ENCODE peak calls at places on chromosomes 6 and 20, in ten cellular contexts. V is A549; G is psoas muscle; Q is CD8-positive, alpha-beta T cell; J is astrocyte; F is ovary; M is tibial nerve; R is stomach; C is GM23248; A is HCT116. K is an unnamed sample. For H3K4me1, the result is how much of the 10 kb centered on the place peaks cover.

GRCh38 chr6:108592371-108593337 is 31.9 kb downstream of the FOXO3 start:
- DNase-seq in A (no peak), G (peak), R (peak), M (no peak), C (peak), J (peak), V (no peak), F (no peak), Q (peak), K (peak)

GRCh38 chr20:46951405-46951804 is 56.8 kb downstream of the EYA2 start:
- DNase-seq in J (no peak), M (no peak), V (no peak), A (no peak), C (peak), F (no peak), Q (no peak), R (no peak), G (no peak), K (no peak)

GRCh38 chr6:97049254-97050004 is 124.9 kb downstream of the KLHL32 start:
- DNase-seq in G (no peak), Q (no peak), A (no peak), R (no peak), F (no peak), J (no peak), M (no peak), C (peak), V (no peak), K (no peak)

GRCh38 chr20:41889125-41889870 is 271.1 kb upstream of the CHD6 start:
- DNase-seq in J (no peak), G (no peak), C (no peak), Q (no peak), F (no peak), M (no peak), R (no peak), V (peak), A (peak), K (no peak)

GRCh38 chr6:43246301-43247114 is 3.2 kb downstream of the TTBK1 start:
- DNase-seq in C (no peak), V (no peak), G (peak), J (no peak), A (peak), R (peak), M (no peak), F (no peak), Q (no peak), K (no peak)

GRCh38 chr20:3808141-3808479 is 12.0 kb downstream of the CDC25B start:
- DNase-seq in V (peak), A (peak), M (peak), Q (no peak), C (peak), F (peak), J (peak), G (peak), R (peak), K (no peak)

GRCh38 chr6:167798453-167798852 is 28.3 kb upstream of the AFDN start:
- DNase-seq in V (no peak), J (no peak), G (no peak), F (no peak), R (no peak), A (no peak), C (no peak), Q (peak), M (no peak), K (no peak)

GRCh38 chr20:45433316-45433715 is 17.4 kb downstream of the PIGT start:
- DNase-seq in V (no peak), R (no peak), M (no peak), Q (no peak), A (no peak), G (peak), C (peak), J (peak), F (peak), K (no peak)

GRCh38 chr20:45826381-45827019 is 612 bp downstream of the TNNC2 start:
- DNase-seq in J (no peak), F (no peak), C (peak), R (no peak), M (no peak), Q (no peak), G (peak), V (no peak), A (no peak), K (no peak)

GRCh38 chr6:39389372-39389767 is 66.9 kb upstream of the KCNK16 start:
- DNase-seq in R (no peak), A (no peak), C (peak), M (no peak), G (no peak), J (no peak), V (peak), F (no peak), Q (no peak), K (no peak)

GRCh38 chr6:33430991-33431879 is 11.4 kb downstream of the SYNGAP1 start:
- DNase-seq in V (peak), Q (peak), G (peak), A (no peak), M (no peak), R (peak), F (peak), J (peak), C (peak), K (no peak)

GRCh38 chr6:43707767-43708166 is 20.2 kb upstream of the MRPS18A start:
- DNase-seq in M (no peak), R (no peak), A (no peak), V (no peak), Q (no peak), F (no peak), C (no peak), G (no peak), J (no peak), K (no peak)

GRCh38 chr20:43911066-43911465 is 3.6 kb upstream of the TOX2 start:
- DNase-seq in F (no peak), R (no peak), Q (peak), A (peak), G (no peak), C (peak), J (peak), M (no peak), V (peak), K (peak)

GRCh38 chr6:13354331-13355042 is 26.1 kb upstream of the TBC1D7 start:
- DNase-seq in C (peak), R (no peak), M (no peak), Q (no peak), G (no peak), J (peak), A (no peak), F (no peak), V (no peak), K (no peak)

GRCh38 chr6:135094403-135094821 is 39.8 kb upstream of the HBS1L start:
- DNase-seq in M (no peak), F (no peak), R (no peak), G (no peak), V (no peak), C (peak), J (peak), A (no peak), Q (peak), K (no peak)

GRCh38 chr6:148954934-148955915 is 208.4 kb downstream of the UST start:
- DNase-seq in R (no peak), J (no peak), G (no peak), M (no peak), Q (no peak), V (no peak), C (no peak), A (no peak), F (no peak), K (no peak)

GRCh38 chr6:10429638-10430427 is 15.0 kb upstream of the TFAP2A start:
- DNase-seq in M (no peak), C (peak), R (no peak), F (no peak), J (peak), G (no peak), A (no peak), Q (no peak), V (peak), K (no peak)

GRCh38 chr6:100573169-100573568 is 108.4 kb upstream of the SIM1 start:
- DNase-seq in G (no peak), Q (no peak), F (no peak), J (peak), C (peak), M (no peak), R (no peak), A (peak), V (peak), K (no peak)

GRCh38 chr20:18742841-18743240 is 70.7 kb upstream of the SCP2D1 start:
- DNase-seq in M (no peak), A (no peak), J (no peak), R (no peak), F (no peak), V (no peak), G (no peak), Q (no peak), C (no peak), K (no peak)

GRCh38 chr6:132763269-132763668 is 5.6 kb upstream of the VNN2 start:
- DNase-seq in R (no peak), M (no peak), G (no peak), F (no peak), A (no peak), J (no peak), V (no peak), Q (peak), C (peak), K (no peak)

GRCh38 chr6:165574770-165575549 is 88.1 kb downstream of the PDE10A start:
- DNase-seq in F (no peak), R (no peak), Q (no peak), V (peak), M (no peak), C (no peak), G (no peak), A (peak), J (peak), K (no peak)

GRCh38 chr6:16243055-16243454 is 4.7 kb downstream of the GMPR start:
- DNase-seq in F (no peak), M (no peak), A (no peak), G (peak), V (no peak), C (peak), J (peak), R (peak), Q (no peak), K (no peak)

GRCh38 chr6:16244869-16245451 is 6.6 kb downstream of the GMPR start:
- DNase-seq in C (no peak), R (no peak), Q (no peak), F (no peak), J (peak), G (no peak), V (no peak), A (no peak), M (no peak), K (no peak)

GRCh38 chr6:16244446-16244845 is 6.1 kb downstream of the GMPR start:
- DNase-seq in C (no peak), M (no peak), V (no peak), F (peak), J (no peak), A (no peak), R (peak), Q (no peak), G (peak), K (no peak)

GRCh38 chr6:16241321-16241689 is 2.9 kb downstream of the GMPR start:
- DNase-seq in G (no peak), C (no peak), J (no peak), A (no peak), V (no peak), Q (no peak), F (no peak), R (no peak), M (no peak), K (no peak)

DNA sequence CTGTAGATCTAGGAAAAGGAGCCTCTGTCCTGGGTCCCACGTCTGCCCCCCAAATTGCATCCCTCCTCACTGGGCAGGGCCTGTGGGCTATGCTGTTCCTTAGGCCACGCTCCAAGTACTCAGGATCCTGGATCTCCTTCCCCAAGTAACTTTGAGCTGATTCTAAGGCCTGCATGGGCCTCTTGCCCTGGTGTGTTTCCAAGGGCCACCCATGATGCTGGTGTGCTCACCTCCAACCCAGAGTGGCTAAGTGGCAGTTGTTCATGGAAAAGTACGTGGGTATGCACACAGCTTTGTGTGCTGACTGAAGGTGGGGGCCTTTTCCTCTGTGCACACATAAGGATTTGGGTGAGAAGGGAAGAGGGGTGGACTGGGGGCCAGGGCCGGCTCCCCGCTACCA is 5.3 kb downstream of the GMPR start:
- DNase-seq in J (no peak), G (no peak), V (no peak), F (no peak), A (no peak), R (no peak), Q (no peak), M (no peak), C (no peak), K (no peak)
- H3K4me1 ChIP-seq in J (under half), G (half or more), V (under half), F (under half), A (under half), R (under half), Q (under half), M (under half), C (under half), K (under half)

DNA sequence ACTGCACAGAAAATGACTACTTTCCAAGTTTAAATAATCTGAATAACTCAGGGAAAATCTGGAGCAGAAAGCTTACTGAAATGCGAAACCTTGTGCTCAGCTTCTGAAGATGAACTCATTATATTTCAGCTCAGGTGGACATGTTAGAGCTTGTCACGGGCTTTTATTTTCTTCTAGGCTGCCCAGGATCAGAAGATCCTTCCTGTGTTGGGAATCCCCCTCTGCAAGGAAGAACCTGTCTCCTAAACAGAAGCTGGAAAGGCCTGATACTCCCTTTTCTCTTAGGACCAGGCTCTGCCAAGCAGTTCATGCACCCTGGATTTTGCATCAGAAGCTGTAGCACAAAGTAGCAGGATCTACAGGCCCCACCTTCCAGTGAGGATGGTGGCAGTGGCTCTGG is 5.1 kb upstream of the SLC2A12 start:
- DNase-seq in A (no peak), M (no peak), C (no peak), G (no peak), Q (no peak), V (no peak), J (no peak), F (no peak), R (no peak), K (peak)
- H3K4me1 ChIP-seq in A (under half), M (under half), C (under half), G (under half), Q (under half), V (under half), J (under half), F (under half), R (under half), K (under half)

DNA sequence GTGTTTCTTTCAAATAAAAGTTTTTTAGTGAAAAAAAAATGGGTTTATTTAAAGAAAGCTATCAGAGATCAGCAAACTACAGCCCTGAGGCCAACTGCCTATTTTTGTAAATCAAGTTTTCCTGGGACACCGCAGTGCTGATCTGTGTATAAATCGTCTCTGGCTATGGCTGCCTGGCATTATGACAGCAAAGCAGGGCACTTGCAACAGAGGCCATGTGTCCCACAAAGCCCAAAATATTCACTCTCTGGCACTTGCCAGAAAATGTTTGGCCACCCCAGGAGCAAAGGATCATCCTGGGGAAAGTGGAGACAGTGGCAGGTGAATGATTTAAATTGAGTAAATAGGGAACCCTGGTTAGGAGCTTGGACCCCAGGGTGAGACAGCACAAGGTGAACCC is 291.6 kb downstream of the PREX1 start:
- DNase-seq in J (no peak), F (no peak), V (no peak), G (no peak), M (no peak), R (no peak), C (no peak), A (no peak), Q (no peak), K (no peak)
- H3K4me1 ChIP-seq in J (under half), F (under half), V (under half), G (under half), M (under half), R (under half), C (under half), A (under half), Q (under half), K (under half)

GRCh38 chr20:1183153-1183552 is 1.6 kb downstream of the TMEM74B start:
- DNase-seq in Q (no peak), A (no peak), R (no peak), V (no peak), G (no peak), F (no peak), M (no peak), C (no peak), J (no peak), K (no peak)

GRCh38 chr20:1178103-1178502 is 6.7 kb downstream of the TMEM74B start:
- DNase-seq in M (no peak), R (no peak), A (no peak), Q (no peak), V (no peak), G (no peak), C (no peak), J (no peak), F (no peak), K (no peak)

GRCh38 chr20:1178623-1179022 is 6.2 kb downstream of the TMEM74B start:
- DNase-seq in V (no peak), C (no peak), M (no peak), G (no peak), J (no peak), A (no peak), R (no peak), F (no peak), Q (no peak), K (no peak)

GRCh38 chr20:1182136-1182535 is 2.6 kb downstream of the TMEM74B start:
- DNase-seq in V (no peak), J (no peak), M (no peak), G (no peak), F (no peak), C (no peak), Q (no peak), R (no peak), A (no peak), K (no peak)

DNA sequence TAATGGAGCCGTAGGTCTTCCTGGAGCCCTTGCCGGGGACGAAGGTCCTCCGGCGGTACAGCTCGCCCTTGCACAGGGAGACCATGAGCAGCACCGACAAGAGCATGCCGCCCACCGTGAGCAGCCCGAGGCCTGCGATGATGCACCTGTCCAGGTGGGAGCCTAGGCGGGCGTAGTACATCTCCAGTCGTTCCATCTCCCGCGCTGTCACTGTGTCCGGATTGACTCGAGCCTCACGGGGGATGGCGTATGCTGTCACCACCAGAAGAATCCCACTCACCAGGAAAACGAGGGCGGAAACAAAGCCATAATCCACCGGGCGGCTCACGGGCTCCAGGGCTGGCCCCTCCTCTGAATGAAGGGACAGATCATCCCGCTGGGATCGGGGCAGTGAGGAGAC is 3.8 kb downstream of the TMEM74B start:
- DNase-seq in V (no peak), C (no peak), A (no peak), Q (no peak), F (no peak), G (no peak), J (no peak), M (no peak), R (no peak), K (no peak)
- H3K4me1 ChIP-seq in V (under half), C (under half), A (under half), Q (under half), F (under half), G (under half), J (under half), M (under half), R (under half), K (under half)

GRCh38 chr6:51542466-51542865 is 544.9 kb downstream of the PKHD1 start:
- DNase-seq in M (no peak), J (no peak), Q (no peak), V (no peak), C (peak), F (no peak), G (no peak), A (no peak), R (no peak), K (no peak)
- H3K4me1 ChIP-seq in M (under half), J (under half), Q (under half), V (under half), C (under half), F (under half), G (under half), A (under half), R (under half), K (under half)

GRCh38 chr6:14635933-14636599 is 518.5 kb downstream of the CD83 start:
- DNase-seq in G (no peak), M (no peak), R (no peak), Q (no peak), F (no peak), J (no peak), V (no peak), C (no peak), A (no peak), K (no peak)

GRCh38 chr6:14638932-14639875 is 521.6 kb downstream of the CD83 start:
- DNase-seq in V (no peak), F (no peak), C (peak), A (no peak), J (peak), M (no peak), R (no peak), G (peak), Q (peak), K (no peak)

GRCh38 chr6:14639983-14640599 is 522.5 kb downstream of the CD83 start:
- DNase-seq in R (no peak), J (no peak), C (no peak), A (no peak), G (no peak), Q (peak), M (no peak), F (no peak), V (no peak), K (no peak)

GRCh38 chr6:14640631-14641030 is 523.1 kb downstream of the CD83 start:
- DNase-seq in A (no peak), C (no peak), M (no peak), V (no peak), J (no peak), F (no peak), G (no peak), Q (no peak), R (no peak), K (no peak)

DNA sequence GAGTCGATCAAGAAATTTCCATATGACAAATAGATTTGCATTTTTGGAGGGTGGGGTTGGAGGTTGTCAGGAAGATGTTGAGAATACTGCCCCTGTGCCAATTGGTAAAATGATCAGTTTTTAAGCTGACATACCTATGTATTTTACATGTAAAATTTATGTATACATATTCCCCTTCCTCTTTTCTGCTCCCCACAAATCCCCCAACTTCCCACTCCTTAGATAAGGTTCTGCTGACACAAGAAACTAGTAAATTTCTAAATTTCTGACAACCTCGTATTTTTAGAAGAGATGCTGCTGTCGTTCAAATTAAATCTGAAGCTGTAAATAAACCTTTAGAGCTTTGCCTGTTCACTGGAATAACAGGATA is 521.0 kb downstream of the CD83 start:
- DNase-seq in C (no peak), V (no peak), J (no peak), R (no peak), A (no peak), M (no peak), Q (no peak), G (no peak), F (no peak), K (no peak)
- H3K4me1 ChIP-seq in C (under half), V (under half), J (under half), R (under half), A (under half), M (under half), Q (under half), G (under half), F (under half), K (under half)

DNA sequence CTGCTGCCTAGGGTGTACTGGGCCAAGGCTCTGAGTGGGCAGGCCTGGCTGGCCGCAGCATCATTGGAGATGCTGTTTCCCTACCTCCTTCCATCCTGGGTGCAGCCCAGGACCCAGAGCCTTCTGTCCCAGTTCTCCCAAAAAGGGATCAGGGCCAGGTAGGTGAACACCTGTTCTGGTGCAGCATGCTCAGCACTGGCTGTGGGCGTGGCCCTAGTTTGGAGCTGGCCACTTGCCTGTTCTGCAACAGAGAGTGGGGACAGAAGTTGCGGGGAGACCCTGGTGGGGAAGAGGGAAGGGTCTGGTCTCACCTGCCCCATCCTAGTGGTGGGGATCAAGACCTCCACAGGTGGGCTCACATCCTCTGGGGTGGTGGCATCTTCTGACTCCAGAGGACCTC is 1.4 kb upstream of the ARMC12 start:
- DNase-seq in R (peak), G (no peak), J (no peak), A (no peak), M (no peak), F (peak), V (no peak), C (no peak), Q (no peak), K (no peak)
- H3K4me1 ChIP-seq in R (under half), G (under half), J (under half), A (under half), M (under half), F (under half), V (under half), C (under half), Q (half or more), K (under half)

GRCh38 chr6:117472667-117473066 is 9.8 kb upstream of the DCBLD1 start:
- DNase-seq in G (no peak), Q (no peak), A (no peak), V (no peak), R (no peak), F (no peak), C (no peak), J (no peak), M (no peak), K (no peak)
- H3K4me1 ChIP-seq in G (under half), Q (under half), A (under half), V (under half), R (under half), F (under half), C (under half), J (under half), M (under half), K (under half)